ENCODE peak calls at places on chromosomes 4 and X, in four cellular contexts. G, Z, B and C are unnamed samples.

GRCh38 chr4:7564242-7564641 is 129.5 kb upstream of the PSAPL1 start:
- DNase-seq in B (no peak), Z (no peak), G (no peak), C (no peak)

GRCh38 chr4:176210579-176211296 is 15.4 kb upstream of the SPATA4 start:
- DNase-seq in Z (no peak), B (no peak), G (no peak), C (no peak)

GRCh38 chr4:2662598-2662997 is 93.5 kb downstream of the TNIP2 start:
- DNase-seq in G (peak; percentile 93), B (peak; percentile 52), Z (no peak), C (no peak)

GRCh38 chr4:168221298-168221697 is 97.3 kb downstream of the DDX60 start:
- DNase-seq in B (peak; percentile 64), G (peak; percentile 85), Z (no peak), C (peak; percentile 51)

GRCh38 chr4:85061974-85062373 is 95.5 kb upstream of the WDFY3 start:
- DNase-seq in B (no peak), G (no peak), Z (no peak), C (no peak)

GRCh38 chrX:69504626-69505612 is 793 bp downstream of the NALF2 start:
- DNase-seq in Z (no peak), G (no peak), B (no peak), C (no peak)

GRCh38 chrX:3286196-3286920 is 60.1 kb downstream of the MXRA5 start:
- DNase-seq in Z (no peak), G (peak; percentile 74), B (peak; percentile 72), C (no peak)

GRCh38 chr4:6953751-6954380 is 44.2 kb downstream of the TBC1D14 start:
- DNase-seq in B (peak; percentile 92), G (peak; percentile 62), Z (peak; percentile 91), C (no peak)

GRCh38 chr4:151098191-151098590 is 1.2 kb upstream of the RPS3A start:
- DNase-seq in Z (no peak), G (no peak), B (no peak), C (no peak)

GRCh38 chr4:103996059-103996458 is 276.3 kb upstream of the TACR3 start:
- DNase-seq in B (peak; percentile 58), Z (no peak), G (no peak), C (peak; percentile 56)

GRCh38 chr4:1807258-1807777 is 14.2 kb downstream of the FGFR3 start:
- DNase-seq in B (no peak), Z (no peak), G (no peak), C (no peak)

GRCh38 chrX:19589105-19589504 is 73.8 kb upstream of the MAP3K15 start:
- DNase-seq in Z (no peak), B (no peak), G (no peak), C (no peak)

GRCh38 chr4:91436556-91436955 is 867.2 kb upstream of the GRID2 start:
- DNase-seq in Z (no peak), G (no peak), B (no peak), C (no peak)

GRCh38 chrX:72381439-72382198 is 75.9 kb upstream of the CITED1 start:
- DNase-seq in B (no peak), Z (no peak), G (no peak), C (no peak)

GRCh38 chrX:24203072-24203808 is 53.7 kb downstream of the ZFX start:
- DNase-seq in Z (no peak), G (no peak), B (no peak), C (no peak)

GRCh38 chrX:113470166-113470565 is 629.5 kb upstream of the AMOT start:
- DNase-seq in B (no peak), G (no peak), Z (no peak), C (no peak)

GRCh38 chr4:159010563-159011260 is 92.2 kb upstream of the RAPGEF2 start:
- DNase-seq in G (peak; percentile 67), Z (no peak), B (peak; percentile 75), C (no peak)

GRCh38 chr4:118941149-118941548 is 52.5 kb downstream of the SYNPO2 start:
- DNase-seq in B (no peak), Z (no peak), G (peak; percentile 21), C (no peak)

GRCh38 chrX:39736219-39737211 is 361.2 kb downstream of the BCOR start:
- DNase-seq in B (peak; percentile 48), G (peak; percentile 75), Z (no peak), C (no peak)

GRCh38 chr4:7431696-7432530 is 2.8 kb downstream of the PSAPL1 start:
- DNase-seq in B (peak; percentile 7), G (no peak), Z (no peak), C (no peak)

GRCh38 chrX:46927718-46928117 is 15.5 kb downstream of the JADE3 start:
- DNase-seq in B (no peak), G (no peak), Z (no peak), C (no peak)

GRCh38 chr4:28313729-28314713 is 1453.4 kb downstream of the STIM2 start:
- DNase-seq in G (no peak), B (peak; percentile 24), Z (no peak), C (no peak)

GRCh38 chr4:8532245-8532781 is 47.9 kb upstream of the GPR78 start:
- DNase-seq in Z (no peak), B (no peak), G (no peak), C (no peak)

GRCh38 chrX:96182366-96182765 is 502.3 kb upstream of the DIAPH2 start:
- DNase-seq in G (peak; percentile 15), Z (no peak), B (peak; percentile 8), C (peak; percentile 37)

GRCh38 chr4:71872767-71873422 is 89.0 kb upstream of the GC start:
- DNase-seq in Z (no peak), B (no peak), G (no peak), C (no peak)

GRCh38 chrX:54891573-54891972 is 29.1 kb upstream of the TRO start:
- DNase-seq in Z (peak; percentile 16), G (peak; percentile 28), B (peak; percentile 37), C (no peak)

GRCh38 chr4:168797176-168797575 is 212.9 kb downstream of the CBR4 start:
- DNase-seq in B (peak; percentile 84), Z (no peak), G (peak; percentile 94), C (no peak)

GRCh38 chrX:139112432-139112831 is 400.9 kb upstream of the FGF13 start:
- DNase-seq in Z (no peak), G (no peak), B (no peak), C (no peak)

GRCh38 chrX:148808825-148809224 is 308.4 kb downstream of the AFF2 start:
- DNase-seq in G (no peak), Z (no peak), B (no peak), C (no peak)

GRCh38 chrX:13750204-13750603 is 15.7 kb downstream of the OFD1 start:
- DNase-seq in B (peak; percentile 60), Z (no peak), G (peak; percentile 48), C (no peak)

GRCh38 chrX:19990225-19990518 is 689 bp downstream of the BCLAF3 start:
- DNase-seq in B (peak; percentile 16), Z (no peak), G (no peak), C (no peak)

GRCh38 chrX:74788545-74789086 is 136.6 kb downstream of the NEXMIF start:
- DNase-seq in Z (no peak), B (no peak), G (no peak), C (no peak)

GRCh38 chr4:120071192-120071795 is 4.6 kb upstream of the MAD2L1 start:
- DNase-seq in B (peak; percentile 38), Z (peak; percentile 25), G (peak; percentile 80), C (peak; percentile 69)

GRCh38 chr4:7161721-7162214 is 30.6 kb upstream of the SORCS2 start:
- DNase-seq in G (no peak), B (no peak), Z (no peak), C (no peak)

GRCh38 chr4:71978192-71978845 is 53.5 kb upstream of the NPFFR2 start:
- DNase-seq in Z (no peak), G (no peak), B (no peak), C (no peak)

GRCh38 chr4:105060628-105061027 is 86.0 kb upstream of the TET2 start:
- DNase-seq in G (peak; percentile 31), B (peak; percentile 61), Z (no peak), C (no peak)

GRCh38 chrX:45017946-45018345 is 145.0 kb downstream of the KDM6A start:
- DNase-seq in Z (no peak), B (no peak), G (no peak), C (no peak)

DNA sequence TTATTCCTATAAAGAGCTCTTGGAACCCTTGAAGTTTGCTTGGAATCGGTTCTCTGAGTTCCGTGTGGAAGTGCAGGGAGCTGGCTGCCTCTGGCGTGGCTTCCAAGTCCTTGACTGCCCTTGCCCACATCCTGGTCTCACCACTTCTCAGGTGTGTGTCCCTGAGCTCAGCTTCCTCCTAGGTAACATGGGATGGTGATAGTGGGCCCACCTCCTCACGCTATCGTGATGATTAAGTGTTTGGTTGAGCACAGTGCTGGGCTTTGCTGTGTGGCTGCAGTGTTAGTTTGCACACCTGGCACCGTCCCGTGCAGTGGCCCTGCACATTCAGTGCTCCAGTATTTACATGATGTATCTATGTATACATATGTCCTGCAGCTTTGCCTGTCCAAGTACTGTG is 81.5 kb downstream of the CLDN34 start:
- DNase-seq in Z (no peak), G (no peak), B (no peak), C (no peak)
- H3K9ac ChIP-seq in Z (no peak overlapping the region), G (no peak overlapping the region), B (no peak overlapping the region), C (no peak overlapping the region)

GRCh38 chr4:126850286-126850685 is 782.5 kb upstream of the INTU start:
- DNase-seq in Z (peak; percentile 68), G (peak; percentile 99), B (peak; percentile 97), C (no peak)
- H3K27ac ChIP-seq in Z (peak overlapping the region; percentile 78), G (peak overlapping the region; percentile 31), B (peak overlapping the region; percentile 28), C (no peak overlapping the region)

GRCh38 chr4:26030260-26030667 is 116.2 kb downstream of the SMIM20 start:
- DNase-seq in G (no peak), B (no peak), Z (no peak), C (no peak)
- H3K9ac ChIP-seq in G (no peak overlapping the region), B (no peak overlapping the region), Z (no peak overlapping the region), C (no peak overlapping the region)

GRCh38 chr4:100497729-100498250 is 20.0 kb downstream of the EMCN start:
- DNase-seq in G (peak; percentile 33), B (no peak), Z (no peak), C (no peak)
- H3K27ac ChIP-seq in G (no peak overlapping the region), B (no peak overlapping the region), Z (no peak overlapping the region), C (peak overlapping the region; percentile 79)

GRCh38 chr4:147313114-147313513 is 167.8 kb upstream of the EDNRA start:
- DNase-seq in G (no peak), B (no peak), Z (no peak), C (no peak)
- H3K9ac ChIP-seq in G (no peak overlapping the region), B (no peak overlapping the region), Z (no peak overlapping the region), C (peak overlapping the region; percentile 43)

GRCh38 chr4:185931375-185931774 is 119.4 kb upstream of the SORBS2 start:
- DNase-seq in G (no peak), B (no peak), Z (no peak), C (no peak)

GRCh38 chr4:185931986-185932385 is 120.0 kb upstream of the SORBS2 start:
- DNase-seq in G (no peak), Z (no peak), B (no peak), C (no peak)

GRCh38 chr4:185933078-185933581 is 121.1 kb upstream of the SORBS2 start:
- DNase-seq in B (peak; percentile 6), G (peak; percentile 10), Z (no peak), C (no peak)

GRCh38 chr4:185928761-185929455 is 116.9 kb upstream of the SORBS2 start:
- DNase-seq in B (no peak), G (no peak), Z (no peak), C (no peak)

DNA sequence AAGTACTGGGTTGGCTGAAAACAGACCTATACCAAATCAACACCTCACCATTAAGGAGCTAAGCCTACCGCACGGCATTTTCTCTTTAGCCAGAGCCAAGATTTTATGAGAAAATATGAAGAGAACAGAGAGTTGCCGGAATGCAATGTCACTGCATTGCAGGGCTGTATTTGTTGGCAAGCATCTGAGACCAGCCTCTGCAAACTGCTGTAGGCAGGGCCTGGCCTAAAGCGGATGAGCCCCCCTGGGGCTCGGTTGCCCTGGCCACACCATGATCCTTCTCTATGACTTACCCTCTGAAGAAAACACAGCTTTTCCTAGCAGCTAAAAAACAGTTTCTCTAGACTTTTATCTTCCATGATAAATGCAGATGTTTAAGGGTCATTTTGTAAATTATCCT is 120.5 kb upstream of the SORBS2 start:
- DNase-seq in B (no peak), G (no peak), Z (no peak), C (no peak)
- H3K27ac ChIP-seq in B (no peak overlapping the region), G (no peak overlapping the region), Z (no peak overlapping the region), C (no peak overlapping the region)